ENCODE peak calls at places on chromosomes 16 and 17, in four cellular contexts. L is HepG2, V is Panc1, U is HCT116. P is an unnamed sample.

GRCh38 chr16:80142940-80143339 is 397.9 kb upstream of the DYNLRB2 start:
- DNase-seq in U (no peak), V (no peak), L (peak), P (no peak)

GRCh38 chr16:75682308-75682707 is 5.5 kb upstream of the CPHXL2 start:
- DNase-seq in L (peak), V (no peak), U (no peak), P (no peak)

GRCh38 chr16:17070882-17071592 is 399.7 kb downstream of the XYLT1 start:
- DNase-seq in L (no peak), V (no peak), U (no peak), P (peak)

GRCh38 chr16:50303041-50303604 is 36.8 kb downstream of the ADCY7 start:
- DNase-seq in V (no peak), U (no peak), L (peak), P (no peak)

GRCh38 chr16:55571-56136 is 2.0 kb downstream of the SNRNP25 start:
- DNase-seq in L (no peak), U (no peak), V (no peak), P (no peak)

GRCh38 chr17:81291662-81292061 is 3.4 kb downstream of the SLC38A10 start:
- DNase-seq in U (peak), V (no peak), L (peak), P (peak)

GRCh38 chr17:6755281-6755680 is 565 bp upstream of the XAF1 start:
- DNase-seq in V (no peak), L (no peak), U (no peak), P (no peak)

GRCh38 chr16:87791295-87792204 is 25.8 kb upstream of the KLHDC4 start:
- DNase-seq in U (no peak), V (no peak), L (no peak), P (no peak)

GRCh38 chr17:1011760-1012735 is 15.1 kb downstream of the TIMM22 start:
- DNase-seq in L (no peak), U (no peak), V (no peak), P (no peak)

GRCh38 chr17:80220709-80221215 is 535 bp downstream of the SLC26A11 start:
- DNase-seq in U (no peak), V (no peak), L (no peak), P (peak)

GRCh38 chr17:58786586-58787295 is 31.1 kb downstream of the PPM1E start:
- DNase-seq in V (no peak), L (no peak), U (peak), P (peak)

GRCh38 chr16:58128721-58129096 is 472 bp downstream of the CFAP20 start:
- DNase-seq in L (no peak), V (no peak), U (no peak), P (peak)

GRCh38 chr17:75473246-75473645 is 16.8 kb downstream of the TMEM94 start:
- DNase-seq in V (no peak), U (no peak), L (no peak), P (no peak)

GRCh38 chr16:23679274-23679985 is 741 bp downstream of the PLK1 start:
- DNase-seq in V (no peak), L (peak), U (no peak), P (peak)

GRCh38 chr17:82416771-82417170 is 1.4 kb upstream of the HEXD start:
- DNase-seq in V (no peak), U (no peak), L (no peak), P (no peak)

GRCh38 chr17:17709815-17710321 is 28.6 kb downstream of the RAI1 start:
- DNase-seq in U (no peak), V (no peak), L (no peak), P (no peak)

GRCh38 chr16:72458035-72458434 is 286.1 kb upstream of the PMFBP1 start:
- DNase-seq in L (no peak), V (no peak), U (no peak), P (no peak)

GRCh38 chr17:57737450-57737849 is 7.6 kb downstream of the CCDC182 start:
- DNase-seq in L (no peak), U (no peak), V (no peak), P (no peak)

GRCh38 chr17:62794666-62794971 is 13.5 kb downstream of the MARCHF10 start:
- DNase-seq in V (no peak), L (no peak), U (no peak), P (no peak)

GRCh38 chr16:89633064-89633631 is 19.7 kb downstream of the DPEP1 start:
- DNase-seq in V (no peak), U (peak), L (no peak), P (no peak)

GRCh38 chr16:86396918-86397317 is 113.4 kb upstream of the FOXF1 start:
- DNase-seq in V (no peak), U (peak), L (no peak), P (no peak)

GRCh38 chr16:4525069-4525468 is 13.5 kb downstream of the CDIP1 start:
- DNase-seq in U (no peak), L (no peak), V (no peak), P (no peak)

GRCh38 chr16:50272111-50272571 is 5.8 kb downstream of the ADCY7 start:
- DNase-seq in U (no peak), L (no peak), V (no peak), P (no peak)

GRCh38 chr16:48720266-48720665 is 110.3 kb upstream of the N4BP1 start:
- DNase-seq in U (no peak), L (peak), V (no peak), P (peak)

GRCh38 chr16:81035975-81036750 is 521 bp downstream of the ATMIN start:
- DNase-seq in U (no peak), L (peak), V (no peak), P (peak)

GRCh38 chr16:2783581-2784375 is 3.6 kb downstream of the PRSS33 start:
- DNase-seq in U (no peak), V (no peak), L (no peak), P (no peak)

GRCh38 chr17:26818736-26819135 is 475.2 kb upstream of the WSB1 start:
- DNase-seq in L (peak), U (peak), V (no peak), P (no peak)

GRCh38 chr16:49112754-49113153 is 168.9 kb downstream of the CBLN1 start:
- DNase-seq in U (no peak), L (no peak), V (no peak), P (no peak)

GRCh38 chr17:4833941-4834501 is 881 bp downstream of the MINK1 start:
- DNase-seq in V (no peak), U (no peak), L (peak), P (no peak)

DNA sequence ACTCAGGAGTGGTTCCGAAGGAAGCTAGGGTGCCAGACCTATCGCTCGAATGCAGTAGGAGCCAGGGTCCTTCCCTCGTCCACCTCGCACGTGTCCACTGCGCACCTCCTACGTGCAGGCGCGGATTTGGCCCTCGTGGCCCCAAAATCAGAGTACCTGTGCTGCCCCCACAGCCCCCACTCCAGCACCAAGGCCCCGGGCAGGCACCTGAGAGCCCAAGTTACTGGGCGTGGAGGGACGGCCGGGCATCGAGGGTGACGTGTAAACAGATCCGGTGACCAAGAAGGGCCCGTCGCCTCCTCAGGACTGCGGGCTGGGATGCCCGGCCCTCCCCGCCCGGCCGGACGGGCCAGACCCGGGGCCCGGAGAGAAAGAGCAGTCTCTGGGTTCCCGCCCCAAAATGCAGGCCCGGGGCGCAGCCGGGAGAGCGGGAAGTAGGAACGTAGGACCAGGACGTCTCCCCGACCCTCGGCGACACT is 492 bp downstream of the SLC25A39 start:
- DNase-seq in V (no peak), U (no peak), L (no peak), P (no peak)
- TF ChIP-seq TCF7L2 in V (no peak), U (no peak), L (no peak), P (no peak)

GRCh38 chr17:65121368-65121767 is 15.8 kb upstream of the RGS9 start:
- DNase-seq in L (no peak), U (no peak), V (no peak), P (no peak)

GRCh38 chr17:65117384-65118035 is 19.7 kb upstream of the RGS9 start:
- DNase-seq in L (no peak), V (no peak), U (no peak), P (no peak)

GRCh38 chr17:65122836-65123756 is 14.1 kb upstream of the RGS9 start:
- DNase-seq in U (peak), V (no peak), L (peak), P (peak)

GRCh38 chr17:65123757-65124675 is 13.2 kb upstream of the RGS9 start:
- DNase-seq in V (no peak), L (no peak), U (no peak), P (no peak)

DNA sequence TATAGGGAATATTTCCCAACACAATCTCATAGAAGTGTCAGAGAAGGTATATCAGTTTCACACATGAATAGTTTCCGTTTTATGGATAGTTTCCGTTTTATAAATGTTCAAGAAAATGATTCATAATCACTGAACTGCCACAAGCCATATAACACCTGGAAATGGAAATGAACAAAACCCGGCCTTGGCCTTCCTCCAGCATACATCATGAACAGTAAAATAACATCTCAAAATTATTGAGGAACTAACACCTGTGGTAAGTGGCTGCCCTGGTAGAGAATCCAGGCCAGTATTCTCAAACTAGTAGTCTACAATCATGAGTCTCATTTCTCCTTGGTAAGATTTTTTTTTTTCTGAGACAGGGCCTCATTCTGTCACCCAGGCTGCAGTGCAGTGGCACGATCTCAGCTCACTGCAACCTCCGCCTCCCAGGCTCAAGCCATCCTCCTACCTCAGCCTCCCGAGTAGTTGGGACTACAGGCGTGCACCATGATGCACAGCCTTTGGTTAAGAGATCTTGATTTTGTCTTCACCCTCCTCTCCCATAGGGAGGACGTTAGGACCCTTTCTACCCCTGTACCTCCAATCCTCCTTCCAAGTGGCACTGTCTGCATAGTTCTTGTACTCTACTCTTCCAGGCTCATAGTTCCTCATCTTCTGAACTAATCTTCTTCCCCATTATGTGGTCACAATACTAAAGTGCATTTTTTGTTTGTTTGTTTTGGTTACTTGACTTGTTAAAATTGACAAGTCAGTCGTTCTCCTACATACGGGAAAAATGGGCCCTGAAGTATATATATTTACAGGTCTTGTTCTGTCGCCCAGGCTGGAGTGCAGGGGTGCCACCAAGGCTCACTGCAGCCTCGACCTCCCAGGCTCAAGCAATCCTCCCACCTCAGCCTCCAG is 15.0 kb upstream of the RGS9 start:
- DNase-seq in L (no peak), U (no peak), V (no peak), P (no peak)
- TF ChIP-seq TCF7L2 in L (no peak), U (no peak), V (no peak), P (no peak)

DNA sequence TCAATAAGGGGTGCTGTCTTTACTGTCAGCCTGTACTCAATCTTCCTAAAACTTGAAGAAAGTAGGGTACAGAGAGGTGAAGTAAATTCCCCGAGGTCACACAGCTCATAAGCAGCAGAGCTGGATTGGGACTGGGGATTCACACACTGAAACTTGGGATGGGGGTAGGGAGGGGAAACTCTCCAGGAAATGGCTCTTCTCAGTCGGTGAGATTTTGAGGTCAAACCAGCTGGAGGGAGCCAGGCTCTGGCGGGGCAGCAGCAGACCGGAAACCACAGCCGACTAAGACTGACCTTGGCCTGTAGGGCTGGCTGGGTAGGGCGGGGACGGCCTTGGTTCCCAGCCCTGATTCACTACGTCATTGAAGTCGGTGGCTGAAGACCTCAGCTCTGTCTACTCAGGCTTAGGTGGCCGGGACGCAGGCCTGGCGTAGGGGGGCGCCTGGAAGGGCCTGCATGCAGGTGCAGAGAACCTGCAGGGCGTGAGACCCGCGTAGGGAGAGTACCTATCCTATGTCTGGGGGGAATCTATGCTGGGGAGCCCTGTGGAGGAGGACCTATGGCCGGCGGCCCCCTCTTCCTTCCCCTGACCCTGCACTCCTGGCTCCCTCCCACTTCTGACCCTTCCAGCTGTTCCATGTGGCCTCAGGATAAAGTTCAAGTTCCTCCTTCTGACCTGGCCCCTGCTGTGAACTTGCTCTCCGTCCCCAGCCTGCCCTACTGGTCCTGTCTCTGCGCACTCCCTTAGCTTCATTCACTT is 11.8 kb upstream of the SLC4A1 start:
- DNase-seq in L (peak), V (peak), U (no peak), P (peak)
- TF ChIP-seq TCF7L2 in L (no peak), V (no peak), U (no peak), P (no peak)

DNA sequence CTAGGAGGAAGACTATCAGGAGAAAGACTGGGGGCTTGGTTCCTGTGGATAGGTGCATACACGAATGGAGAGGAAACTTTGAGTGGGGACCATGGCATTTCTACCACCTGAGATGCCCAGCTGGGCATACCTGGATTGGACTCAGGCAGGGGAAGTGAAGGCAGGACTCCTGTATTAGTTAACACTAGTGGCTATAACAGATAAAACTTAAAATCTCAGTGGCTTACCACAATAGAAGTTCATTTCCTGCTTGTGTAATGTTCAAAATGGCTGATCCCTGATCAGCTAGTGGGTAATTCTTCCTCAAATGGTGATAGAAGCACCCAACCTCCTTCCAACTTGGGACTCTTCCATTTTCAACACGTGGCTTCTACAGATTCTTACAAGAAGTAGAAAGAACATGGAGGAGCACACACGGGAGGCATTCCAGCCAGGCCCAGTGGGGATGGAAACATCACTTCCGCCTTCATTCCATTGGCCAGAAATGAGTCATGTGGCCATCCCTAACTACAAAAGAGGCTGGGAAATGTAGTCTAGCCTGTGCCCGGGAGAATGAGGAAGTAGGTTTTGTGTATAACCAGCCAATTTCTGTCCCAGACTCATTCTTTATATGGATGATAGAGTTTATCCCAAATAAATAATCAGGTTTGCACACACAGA is 112.1 kb downstream of the UTP18 start:
- DNase-seq in V (no peak), L (peak), U (peak), P (peak)
- TF ChIP-seq TCF7L2 in V (no peak), L (no peak), U (no peak), P (no peak)

DNA sequence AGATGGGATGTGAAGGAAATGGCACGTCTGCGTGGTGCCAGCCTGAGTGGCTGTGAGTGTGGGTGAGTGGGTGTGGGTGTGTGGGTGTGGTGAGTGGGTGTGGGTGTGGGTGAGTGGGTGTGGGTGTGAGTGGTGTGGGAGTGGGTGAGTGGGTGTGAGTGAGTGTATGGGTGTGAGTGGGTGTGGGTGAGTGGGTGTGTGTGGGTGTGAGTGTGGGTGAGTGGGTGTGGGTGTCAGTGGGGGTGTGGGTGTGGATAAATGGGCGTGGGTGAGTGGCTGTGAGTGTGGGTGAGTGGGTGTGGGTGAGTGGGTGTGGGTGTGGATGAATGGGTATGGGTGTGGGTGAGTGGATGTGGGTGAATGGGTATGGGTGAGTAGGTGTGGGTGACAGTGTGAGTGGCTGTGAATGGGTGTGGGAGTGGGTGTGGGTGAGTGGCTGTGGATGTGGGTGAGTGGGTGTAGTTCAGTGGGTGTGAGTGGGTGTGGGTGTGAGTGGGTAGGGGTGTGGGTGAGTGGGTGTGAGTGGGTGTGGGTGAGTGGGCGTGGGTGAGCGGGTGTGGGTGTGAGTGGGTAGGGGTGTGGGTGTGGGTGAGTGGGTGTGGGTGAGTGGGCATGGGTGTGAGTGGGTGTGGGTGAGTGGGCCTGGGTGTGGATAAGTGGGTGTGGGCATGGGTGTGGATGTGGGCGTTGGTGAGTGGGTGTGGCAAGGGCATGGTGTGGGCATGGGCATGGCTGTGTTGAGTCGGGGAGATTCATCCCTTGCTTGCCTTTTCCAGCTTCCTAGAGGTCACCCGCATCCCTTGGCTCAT is 80.8 kb downstream of the ZDHHC7 start:
- DNase-seq in V (no peak), L (no peak), U (no peak), P (no peak)
- TF ChIP-seq TCF7L2 in V (no peak), L (no peak), U (no peak), P (no peak)